ENCODE peak calls at places on chromosomes 13 and 19, in four cellular contexts. One of them, this sample, is unnamed.

GRCh38 chr13:113904411-113904810 is 40.5 kb upstream of the GAS6 start:
- DNase-seq in ascending aorta: peak
- DNase-seq in GM10248: no peak
- DNase-seq in neural progenitor cell: peak
- DNase-seq in this sample: no peak

GRCh38 chr13:42110410-42111155 is 62.1 kb downstream of the DGKH start:
- DNase-seq in ascending aorta: no peak
- DNase-seq in GM10248: peak
- DNase-seq in neural progenitor cell: peak
- DNase-seq in this sample: peak

GRCh38 chr19:32830231-32831014 is 39.1 kb downstream of the SLC7A9 start:
- DNase-seq in GM10248: no peak
- DNase-seq in neural progenitor cell: no peak
- DNase-seq in ascending aorta: no peak
- DNase-seq in this sample: no peak

GRCh38 chr19:50252111-50252886 is 48.9 kb downstream of the MYH14 start:
- DNase-seq in GM10248: peak
- DNase-seq in ascending aorta: no peak
- DNase-seq in neural progenitor cell: peak
- DNase-seq in this sample: peak

GRCh38 chr19:56162258-56162657 is 13.6 kb upstream of the GALP start:
- DNase-seq in ascending aorta: no peak
- DNase-seq in GM10248: no peak
- DNase-seq in neural progenitor cell: no peak
- DNase-seq in this sample: no peak

GRCh38 chr13:101569807-101570206 is 117.3 kb downstream of the ITGBL1 start:
- DNase-seq in GM10248: no peak
- DNase-seq in neural progenitor cell: no peak
- DNase-seq in ascending aorta: no peak
- DNase-seq in this sample: no peak

GRCh38 chr19:48878219-48879024 is 6.2 kb downstream of the PPP1R15A start:
- DNase-seq in neural progenitor cell: no peak
- DNase-seq in GM10248: no peak
- DNase-seq in ascending aorta: peak
- DNase-seq in this sample: no peak

GRCh38 chr19:8240274-8241229 is 31.4 kb downstream of the CERS4 start:
- DNase-seq in neural progenitor cell: peak
- DNase-seq in ascending aorta: peak
- DNase-seq in GM10248: peak
- DNase-seq in this sample: peak

GRCh38 chr13:94192576-94192975 is 286.9 kb downstream of the DCT start:
- DNase-seq in GM10248: no peak
- DNase-seq in ascending aorta: no peak
- DNase-seq in neural progenitor cell: peak
- DNase-seq in this sample: peak

GRCh38 chr19:10238172-10238783 is 7.1 kb upstream of the S1PR2 start:
- DNase-seq in GM10248: no peak
- DNase-seq in ascending aorta: no peak
- DNase-seq in neural progenitor cell: no peak
- DNase-seq in this sample: no peak

GRCh38 chr19:1027953-1028902 is 1.8 kb downstream of the CNN2 start:
- DNase-seq in ascending aorta: peak
- DNase-seq in GM10248: peak
- DNase-seq in neural progenitor cell: peak
- DNase-seq in this sample: peak

GRCh38 chr13:109297628-109298027 is 488.8 kb downstream of the IRS2 start:
- DNase-seq in ascending aorta: no peak
- DNase-seq in neural progenitor cell: no peak
- DNase-seq in GM10248: no peak
- DNase-seq in this sample: no peak

GRCh38 chr13:27308941-27309340 is 38.3 kb downstream of the RASL11A start:
- DNase-seq in ascending aorta: no peak
- DNase-seq in GM10248: no peak
- DNase-seq in neural progenitor cell: no peak
- DNase-seq in this sample: no peak

GRCh38 chr13:24195626-24196025 is 35.1 kb downstream of the SPATA13 start:
- DNase-seq in neural progenitor cell: no peak
- DNase-seq in ascending aorta: no peak
- DNase-seq in GM10248: no peak
- DNase-seq in this sample: no peak
- TF ChIP-seq CTCF in neural progenitor cell: no peak
- TF ChIP-seq CTCF in ascending aorta: no peak
- TF ChIP-seq CTCF in GM10248: no peak
- TF ChIP-seq CTCF in this sample: no peak

GRCh38 chr13:73708393-73708985 is 425.7 kb downstream of the KLF12 start:
- DNase-seq in GM10248: peak
- DNase-seq in ascending aorta: no peak
- DNase-seq in neural progenitor cell: peak
- DNase-seq in this sample: peak
- TF ChIP-seq CTCF in GM10248: peak
- TF ChIP-seq CTCF in ascending aorta: peak
- TF ChIP-seq CTCF in neural progenitor cell: peak
- TF ChIP-seq CTCF in this sample: peak

GRCh38 chr13:29105779-29106178 is 285.6 kb downstream of the MTUS2 start:
- DNase-seq in ascending aorta: no peak
- DNase-seq in GM10248: no peak
- DNase-seq in neural progenitor cell: peak
- DNase-seq in this sample: no peak
- TF ChIP-seq CTCF in ascending aorta: no peak
- TF ChIP-seq CTCF in GM10248: no peak
- TF ChIP-seq CTCF in neural progenitor cell: peak
- TF ChIP-seq CTCF in this sample: no peak

DNA sequence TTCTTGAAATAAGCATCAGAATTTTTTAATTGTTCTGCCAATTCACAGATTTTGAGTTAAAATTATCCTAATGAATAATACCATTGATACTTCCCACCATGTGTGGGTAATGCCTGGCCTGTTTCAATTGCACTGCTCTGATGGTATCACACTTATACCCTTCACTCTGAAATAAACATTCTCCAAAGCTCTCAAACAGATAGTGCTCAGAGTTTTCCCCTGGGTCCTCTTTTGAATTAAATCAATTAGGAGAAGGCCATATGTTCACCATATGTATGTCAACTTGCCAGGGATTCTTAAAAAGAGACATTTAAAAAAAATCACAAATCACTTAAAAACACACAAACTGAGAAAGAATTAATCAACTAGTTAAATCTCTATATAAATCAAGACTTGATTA is 318.5 kb downstream of the NDFIP2 start:
- DNase-seq in neural progenitor cell: no peak
- DNase-seq in GM10248: no peak
- DNase-seq in ascending aorta: no peak
- DNase-seq in this sample: no peak
- TF ChIP-seq CTCF in neural progenitor cell: no peak
- TF ChIP-seq CTCF in GM10248: no peak
- TF ChIP-seq CTCF in ascending aorta: no peak
- TF ChIP-seq CTCF in this sample: no peak

GRCh38 chr13:50974268-50974667 is 64.7 kb downstream of the RNASEH2B start:
- DNase-seq in GM10248: no peak
- DNase-seq in ascending aorta: no peak
- DNase-seq in neural progenitor cell: no peak
- DNase-seq in this sample: no peak

DNA sequence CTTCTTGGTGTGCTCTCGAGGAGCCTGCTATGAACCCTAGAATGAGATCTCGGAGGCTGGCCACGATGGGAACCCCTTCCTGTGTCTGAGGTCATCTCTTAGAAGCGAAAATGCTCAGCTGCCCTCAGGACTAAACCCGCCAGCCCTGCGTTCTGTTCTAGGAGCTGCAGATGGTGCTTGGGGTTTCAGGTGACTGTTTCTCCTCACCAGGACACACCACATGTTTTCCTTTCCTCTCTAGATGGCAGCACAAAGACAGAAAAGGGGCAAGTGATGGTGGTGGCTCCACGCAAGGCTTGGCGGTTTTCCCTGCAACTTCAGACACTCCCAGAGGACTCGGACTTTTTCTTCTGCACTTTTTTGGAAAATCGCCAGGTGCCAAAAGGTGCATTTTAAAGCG is 60.1 kb downstream of the RNASEH2B start:
- DNase-seq in GM10248: no peak
- DNase-seq in ascending aorta: no peak
- DNase-seq in neural progenitor cell: peak
- DNase-seq in this sample: no peak
- TF ChIP-seq CTCF in GM10248: no peak
- TF ChIP-seq CTCF in ascending aorta: peak
- TF ChIP-seq CTCF in neural progenitor cell: peak
- TF ChIP-seq CTCF in this sample: peak

GRCh38 chr13:110308377-110309158 is 1.5 kb downstream of the COL4A2 start:
- DNase-seq in GM10248: no peak
- DNase-seq in ascending aorta: peak
- DNase-seq in neural progenitor cell: peak
- DNase-seq in this sample: no peak

GRCh38 chr13:110306340-110306959 is 507 bp downstream of the COL4A1 start:
- DNase-seq in neural progenitor cell: peak
- DNase-seq in ascending aorta: peak
- DNase-seq in GM10248: no peak
- DNase-seq in this sample: no peak

GRCh38 chr13:110307697-110308376 is 753 bp downstream of the COL4A2 start:
- DNase-seq in ascending aorta: peak
- DNase-seq in neural progenitor cell: peak
- DNase-seq in GM10248: no peak
- DNase-seq in this sample: no peak

GRCh38 chr13:110305949-110306339 is 1.0 kb downstream of the COL4A1 start:
- DNase-seq in ascending aorta: no peak
- DNase-seq in GM10248: no peak
- DNase-seq in neural progenitor cell: no peak
- DNase-seq in this sample: no peak

GRCh38 chr13:110306960-110307696 is at the start of the genes COL4A1 and COL4A2:
- DNase-seq in neural progenitor cell: peak
- DNase-seq in GM10248: no peak
- DNase-seq in ascending aorta: peak
- DNase-seq in this sample: no peak
- TF ChIP-seq CTCF in neural progenitor cell: no peak
- TF ChIP-seq CTCF in GM10248: no peak
- TF ChIP-seq CTCF in ascending aorta: no peak
- TF ChIP-seq CTCF in this sample: no peak

DNA sequence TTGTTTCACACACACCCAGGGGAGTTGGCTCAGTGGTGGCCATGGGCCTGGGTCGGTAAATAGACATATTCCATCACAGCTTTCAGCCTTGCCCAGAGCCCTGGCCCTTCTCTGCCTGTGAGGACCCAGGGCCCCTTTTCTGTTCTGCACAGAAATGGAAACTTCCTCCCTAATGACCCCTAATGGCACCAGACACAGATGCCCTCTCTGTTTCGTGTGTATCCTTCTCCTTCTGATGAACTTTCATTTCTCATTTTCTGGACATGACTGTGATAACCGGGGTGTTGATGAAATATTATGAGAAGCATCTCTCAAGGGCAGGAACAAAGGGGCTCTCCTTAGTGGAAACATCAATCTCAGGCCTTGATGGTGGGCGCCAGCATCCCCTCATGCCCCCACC is 12.8 kb downstream of the LILRA1 start:
- DNase-seq in neural progenitor cell: no peak
- DNase-seq in GM10248: no peak
- DNase-seq in ascending aorta: no peak
- DNase-seq in this sample: no peak
- TF ChIP-seq CTCF in neural progenitor cell: no peak
- TF ChIP-seq CTCF in GM10248: no peak
- TF ChIP-seq CTCF in ascending aorta: no peak
- TF ChIP-seq CTCF in this sample: no peak

GRCh38 chr19:18074192-18074591 is 12.5 kb downstream of the IL12RB1 start:
- DNase-seq in ascending aorta: no peak
- DNase-seq in GM10248: no peak
- DNase-seq in neural progenitor cell: no peak
- DNase-seq in this sample: no peak
- TF ChIP-seq CTCF in ascending aorta: no peak
- TF ChIP-seq CTCF in GM10248: no peak
- TF ChIP-seq CTCF in neural progenitor cell: no peak
- TF ChIP-seq CTCF in this sample: no peak

DNA sequence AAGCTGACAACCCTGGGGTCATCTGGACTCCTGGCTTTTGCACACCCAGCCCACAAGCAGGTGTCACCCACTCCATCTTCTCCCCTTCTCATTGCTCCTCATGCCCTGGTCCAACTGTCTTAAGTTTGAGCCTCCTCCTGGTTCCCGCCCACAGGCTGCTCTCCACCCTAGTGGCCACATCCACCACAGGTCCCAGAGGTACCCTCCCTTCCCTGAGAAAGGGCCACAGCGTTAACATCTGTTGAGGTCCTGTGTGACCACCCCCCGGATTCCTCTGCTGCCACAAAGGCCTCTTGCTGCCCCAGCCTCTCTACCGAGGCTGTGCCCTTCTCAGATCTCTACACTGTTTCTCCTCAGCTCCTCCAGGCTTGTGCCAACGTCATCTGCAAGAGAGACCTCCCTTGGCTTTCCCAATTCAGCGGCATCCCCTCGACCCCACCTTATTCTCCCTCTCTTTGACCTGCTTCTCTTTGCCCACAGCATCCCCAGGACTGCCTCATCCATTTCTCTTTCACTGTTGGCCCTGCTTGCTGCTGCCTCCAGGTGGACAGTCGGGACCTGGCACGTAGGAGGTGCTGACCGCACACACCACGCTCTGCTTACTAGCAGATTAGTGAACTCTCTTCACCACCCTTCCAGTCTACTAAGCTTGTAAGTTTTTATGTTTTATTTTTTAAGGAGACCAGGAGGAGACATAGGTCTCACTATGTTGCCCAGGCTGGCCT is 33.3 kb downstream of the SUGP2 start:
- DNase-seq in GM10248: no peak
- DNase-seq in ascending aorta: no peak
- DNase-seq in neural progenitor cell: peak
- DNase-seq in this sample: no peak
- TF ChIP-seq CTCF in GM10248: no peak
- TF ChIP-seq CTCF in ascending aorta: no peak
- TF ChIP-seq CTCF in neural progenitor cell: peak
- TF ChIP-seq CTCF in this sample: no peak

GRCh38 chr19:41399091-41399490 is 1.5 kb downstream of the BCKDHA start:
- DNase-seq in GM10248: no peak
- DNase-seq in neural progenitor cell: no peak
- DNase-seq in ascending aorta: no peak
- DNase-seq in this sample: no peak

GRCh38 chr19:41395355-41395754 is 1.8 kb downstream of the EXOSC5 start:
- DNase-seq in GM10248: no peak
- DNase-seq in ascending aorta: no peak
- DNase-seq in neural progenitor cell: no peak
- DNase-seq in this sample: no peak

GRCh38 chr19:41398042-41398403 is 405 bp downstream of the BCKDHA start:
- DNase-seq in neural progenitor cell: peak
- DNase-seq in GM10248: no peak
- DNase-seq in ascending aorta: no peak
- DNase-seq in this sample: no peak

GRCh38 chr19:41398603-41399002 is 985 bp downstream of the BCKDHA start:
- DNase-seq in neural progenitor cell: no peak
- DNase-seq in ascending aorta: no peak
- DNase-seq in GM10248: no peak
- DNase-seq in this sample: no peak

GRCh38 chr19:41397086-41398041 is at the start of the genes BCKDHA and EXOSC5:
- DNase-seq in GM10248: peak
- DNase-seq in neural progenitor cell: peak
- DNase-seq in ascending aorta: peak
- DNase-seq in this sample: peak
- TF ChIP-seq CTCF in GM10248: no peak
- TF ChIP-seq CTCF in neural progenitor cell: no peak
- TF ChIP-seq CTCF in ascending aorta: no peak
- TF ChIP-seq CTCF in this sample: no peak